ENCODE peak calls at places on chromosomes 1 and 21, in five cellular contexts. E, U, X, M and I are unnamed samples.

GRCh38 chr21:33380483-33380998 is 22.7 kb upstream of the IFNGR2 start:
- DNase-seq in E (peak; percentile 67), U (peak; percentile 96), X (peak; percentile 95), M (peak; percentile 96), I (peak; percentile 95)

GRCh38 chr1:39462074-39462473 is 29.4 kb upstream of the BMP8A start:
- DNase-seq in E (no peak), U (peak; percentile 87), X (no peak), M (no peak), I (peak; percentile 81)

GRCh38 chr1:17573518-17574041 is 34.1 kb downstream of the ARHGEF10L start:
- DNase-seq in E (no peak), U (no peak), X (no peak), M (no peak), I (no peak)

GRCh38 chr1:162371611-162372010 is 5.0 kb downstream of the SPATA46 start:
- DNase-seq in E (no peak), U (peak; percentile 18), X (no peak), M (no peak), I (no peak)

GRCh38 chr1:41842282-41842681 is 76.4 kb downstream of the HIVEP3 start:
- DNase-seq in E (no peak), U (no peak), X (no peak), M (no peak), I (no peak)

GRCh38 chr1:33374336-33375105 is 53.6 kb upstream of the A3GALT2 start:
- DNase-seq in E (no peak), U (peak; percentile 89), X (peak; percentile 82), M (no peak), I (peak; percentile 67)

GRCh38 chr1:245294021-245294420 is 139.2 kb downstream of the KIF26B start:
- DNase-seq in E (no peak), U (no peak), X (no peak), M (no peak), I (no peak)

GRCh38 chr1:117416546-117417117 is 49.4 kb downstream of the MAN1A2 start:
- DNase-seq in E (no peak), U (no peak), X (no peak), M (no peak), I (no peak)

GRCh38 chr1:30305519-30305918 is 417.9 kb downstream of the MATN1 start:
- DNase-seq in E (no peak), U (no peak), X (no peak), M (no peak), I (no peak)

GRCh38 chr21:28308516-28308915 is 684.2 kb downstream of the LTN1 start:
- DNase-seq in E (no peak), U (peak; percentile 82), X (no peak), M (no peak), I (peak; percentile 45)

GRCh38 chr1:39087109-39087834 is 61.1 kb downstream of the NDUFS5 start:
- DNase-seq in E (no peak), U (peak; percentile 76), X (peak; percentile 64), M (no peak), I (peak; percentile 89)

GRCh38 chr1:31855038-31855845 is 39.4 kb upstream of the SPOCD1 start:
- DNase-seq in E (no peak), U (peak; percentile 75), X (peak; percentile 74), M (no peak), I (peak; percentile 51)

GRCh38 chr1:158259117-158259516 is 4.9 kb downstream of the CD1A start:
- DNase-seq in E (no peak), U (no peak), X (no peak), M (no peak), I (no peak)

GRCh38 chr1:205510308-205510950 is 6.0 kb downstream of the CDK18 start:
- DNase-seq in E (no peak), U (no peak), X (no peak), M (no peak), I (no peak)

GRCh38 chr1:201019321-201019977 is 4.1 kb downstream of the KIF21B start:
- DNase-seq in E (peak; percentile 25), U (no peak), X (peak; percentile 59), M (no peak), I (peak; percentile 19)

GRCh38 chr1:6011946-6012258 is 19.7 kb upstream of the NPHP4 start:
- DNase-seq in E (no peak), U (no peak), X (no peak), M (no peak), I (no peak)

GRCh38 chr1:94935476-94935875 is 8.6 kb upstream of the CNN3 start:
- DNase-seq in E (no peak), U (no peak), X (no peak), M (no peak), I (no peak)

GRCh38 chr1:1202831-1203560 is 3.4 kb downstream of the TNFRSF18 start:
- DNase-seq in E (no peak), U (no peak), X (no peak), M (no peak), I (no peak)

GRCh38 chr1:37556712-37557196 is at the start of gene DNALI1:
- DNase-seq in E (peak; percentile 97), U (peak; percentile 88), X (peak; percentile 94), M (peak; percentile 87), I (peak; percentile 87)

GRCh38 chr21:37386151-37386550 is 19.6 kb downstream of the DYRK1A start:
- DNase-seq in E (no peak), U (no peak), X (no peak), M (no peak), I (no peak)

GRCh38 chr1:243712242-243712641 is 137.8 kb downstream of the AKT3 start:
- DNase-seq in E (no peak), U (no peak), X (no peak), M (no peak), I (no peak)

GRCh38 chr1:239719642-239720258 is 333.4 kb downstream of the CHRM3 start:
- DNase-seq in E (no peak), U (no peak), X (no peak), M (no peak), I (no peak)

GRCh38 chr1:162421258-162422194 is 9.6 kb upstream of the SH2D1B start:
- DNase-seq in E (no peak), U (no peak), X (no peak), M (no peak), I (no peak)

GRCh38 chr1:201487742-201488141 is 18.8 kb upstream of the PHLDA3 start:
- DNase-seq in E (no peak), U (no peak), X (no peak), M (no peak), I (no peak)

GRCh38 chr1:64242895-64243756 is 39.7 kb downstream of the UBE2U start:
- DNase-seq in E (no peak), U (peak; percentile 58), X (peak; percentile 58), M (no peak), I (peak; percentile 73)

GRCh38 chr1:58664881-58665280 is 35.0 kb downstream of the MYSM1 start:
- DNase-seq in E (no peak), U (no peak), X (no peak), M (no peak), I (no peak)

GRCh38 chr1:208431721-208432120 is 187.5 kb upstream of the PLXNA2 start:
- DNase-seq in E (no peak), U (peak; percentile 53), X (peak; percentile 3), M (no peak), I (peak; percentile 35)